ENCODE peak calls at places on chromosome 3, in seven cellular contexts. A, S, X, Z, C, E and V are unnamed samples.

GRCh38 chr3:30075514-30075913 is 530.9 kb upstream of the TGFBR2 start:
- DNase-seq in A (no peak), S (no peak), X (no peak), Z (no peak), C (no peak), E (no peak), V (peak)

GRCh38 chr3:13706451-13706850 is 157.5 kb downstream of the FBLN2 start:
- DNase-seq in A (peak), S (no peak), X (no peak), Z (peak), C (no peak), E (no peak), V (no peak)

GRCh38 chr3:17287006-17287689 is 402.4 kb downstream of the PLCL2 start:
- DNase-seq in A (no peak), S (no peak), X (peak), Z (no peak), C (no peak), E (no peak), V (no peak)

GRCh38 chr3:177905895-177906511 is 630.2 kb upstream of the KCNMB2 start:
- DNase-seq in A (no peak), S (no peak), X (peak), Z (no peak), C (no peak), E (no peak), V (no peak)

GRCh38 chr3:15377961-15378791 is 45.8 kb upstream of the SH3BP5 start:
- DNase-seq in A (peak), S (peak), X (peak), Z (peak), C (peak), E (peak), V (peak)

GRCh38 chr3:81793410-81793809 is 32.0 kb upstream of the GBE1 start:
- DNase-seq in A (no peak), S (no peak), X (no peak), Z (no peak), C (no peak), E (no peak), V (no peak)

GRCh38 chr3:99747915-99748314 is 69.7 kb upstream of the CMSS1 start:
- DNase-seq in A (no peak), S (no peak), X (peak), Z (no peak), C (no peak), E (no peak), V (peak)

GRCh38 chr3:99877180-99877579 is 59.5 kb downstream of the CMSS1 start:
- DNase-seq in A (no peak), S (no peak), X (no peak), Z (no peak), C (no peak), E (no peak), V (no peak)

GRCh38 chr3:43442872-43443395 is 156.6 kb downstream of the SNRK start:
- DNase-seq in A (no peak), S (no peak), X (no peak), Z (no peak), C (no peak), E (no peak), V (no peak)

GRCh38 chr3:5330152-5330810 is 142.8 kb downstream of the EDEM1 start:
- DNase-seq in A (no peak), S (no peak), X (no peak), Z (peak), C (no peak), E (no peak), V (peak)

GRCh38 chr3:37739579-37740290 is 121.9 kb upstream of the CTDSPL start:
- DNase-seq in A (no peak), S (no peak), X (no peak), Z (no peak), C (no peak), E (no peak), V (no peak)

GRCh38 chr3:100602506-100603444 is 6.6 kb upstream of the ADGRG7 start:
- DNase-seq in A (no peak), S (peak), X (peak), Z (no peak), C (no peak), E (no peak), V (peak)

GRCh38 chr3:45103753-45104714 is 42.1 kb downstream of the CDCP1 start:
- DNase-seq in A (no peak), S (no peak), X (no peak), Z (no peak), C (no peak), E (no peak), V (no peak)

GRCh38 chr3:195859061-195859845 is 47.5 kb upstream of the MUC4 start:
- DNase-seq in A (peak), S (peak), X (peak), Z (no peak), C (peak), E (peak), V (peak)

GRCh38 chr3:12875857-12876451 is 34.6 kb upstream of the RPL32 start:
- DNase-seq in A (no peak), S (no peak), X (peak), Z (no peak), C (no peak), E (peak), V (no peak)

GRCh38 chr3:123244128-123244527 is 42.4 kb downstream of the SEC22A start:
- DNase-seq in A (no peak), S (no peak), X (no peak), Z (no peak), C (no peak), E (no peak), V (peak)

GRCh38 chr3:27681249-27681748 is 40.8 kb downstream of the EOMES start:
- DNase-seq in A (no peak), S (peak), X (peak), Z (no peak), C (peak), E (no peak), V (peak)

GRCh38 chr3:125602752-125603649 is 7.7 kb upstream of the OSBPL11 start:
- DNase-seq in A (no peak), S (no peak), X (peak), Z (peak), C (no peak), E (no peak), V (peak)

GRCh38 chr3:185914911-185915629 is 22.7 kb downstream of the TRA2B start:
- DNase-seq in A (no peak), S (no peak), X (no peak), Z (no peak), C (no peak), E (no peak), V (no peak)

GRCh38 chr3:191959876-191960418 is 499.0 kb downstream of the PYDC2 start:
- DNase-seq in A (no peak), S (no peak), X (no peak), Z (no peak), C (no peak), E (no peak), V (no peak)

GRCh38 chr3:141605883-141606282 is 119.1 kb downstream of the RASA2 start:
- DNase-seq in A (no peak), S (no peak), X (no peak), Z (no peak), C (no peak), E (no peak), V (no peak)

GRCh38 chr3:45503904-45504651 is 90.5 kb upstream of the LIMD1 start:
- DNase-seq in A (no peak), S (no peak), X (no peak), Z (no peak), C (no peak), E (no peak), V (no peak)

GRCh38 chr3:157477441-157477840 is 25.8 kb downstream of the VEPH1 start:
- DNase-seq in A (no peak), S (no peak), X (no peak), Z (no peak), C (no peak), E (no peak), V (no peak)

GRCh38 chr3:30934208-30934550 is 39.7 kb upstream of the GADL1 start:
- DNase-seq in A (no peak), S (peak), X (peak), Z (no peak), C (no peak), E (no peak), V (peak)

GRCh38 chr3:2921903-2922302 is 188.3 kb downstream of the IL5RA start:
- DNase-seq in A (no peak), S (peak), X (peak), Z (no peak), C (no peak), E (no peak), V (peak)

GRCh38 chr3:110381992-110382391 is 689.6 kb upstream of the NECTIN3 start:
- DNase-seq in A (no peak), S (no peak), X (no peak), Z (no peak), C (no peak), E (no peak), V (no peak)

GRCh38 chr3:10226293-10226692 is 22.0 kb upstream of the TATDN2 start:
- DNase-seq in A (no peak), S (no peak), X (no peak), Z (no peak), C (no peak), E (no peak), V (no peak)

DNA sequence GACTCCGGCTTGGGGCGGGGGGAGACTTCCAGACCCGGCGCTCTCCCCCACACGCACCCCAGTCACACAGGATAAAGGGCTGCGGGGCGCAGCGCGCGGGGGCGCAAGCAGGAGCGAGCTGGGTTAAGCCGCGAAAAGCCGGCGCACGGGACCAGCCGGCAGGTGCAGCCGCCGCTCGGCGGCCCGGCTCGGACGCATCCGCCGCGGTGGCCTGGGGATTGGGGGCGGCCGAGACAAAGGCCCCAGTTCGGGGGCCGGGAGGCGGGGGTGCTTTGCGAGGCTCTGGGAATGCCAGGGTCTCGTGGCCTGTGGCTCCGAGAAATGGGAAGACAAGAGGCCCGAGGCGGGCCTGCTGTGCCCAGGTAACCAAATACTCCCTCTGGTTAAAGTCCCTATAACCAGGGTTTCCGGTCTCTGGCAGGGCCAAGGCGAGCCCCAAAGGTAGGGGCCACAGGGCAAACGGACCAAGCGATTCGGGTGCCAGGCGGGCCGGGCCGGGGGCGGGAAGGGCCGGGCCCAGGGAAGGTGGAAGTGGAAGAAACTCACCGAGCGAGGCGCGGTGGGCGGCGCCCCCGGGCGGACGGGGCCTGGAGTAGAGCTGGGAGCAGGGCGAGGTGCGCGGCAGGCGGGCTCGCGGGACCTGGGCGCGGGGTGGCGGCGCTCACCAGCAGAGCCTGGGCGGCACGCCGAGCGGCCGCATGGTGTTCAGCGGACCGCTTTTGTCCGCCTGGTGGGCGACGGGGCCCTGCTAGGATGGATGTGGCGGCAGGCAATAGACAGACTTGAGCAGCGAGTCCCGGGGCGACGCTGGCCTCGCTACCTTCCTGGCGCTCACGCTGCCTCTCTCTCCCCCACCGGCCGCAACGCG is at the start of gene GATA2:
- DNase-seq in A (peak), S (no peak), X (no peak), Z (peak), C (no peak), E (peak), V (no peak)
- TF ChIP-seq CTCF in A (no peak), S (no peak), X (no peak), Z (no peak), C (no peak), E (no peak), V (no peak)

GRCh38 chr3:120423432-120423831 is 27.4 kb downstream of the FSTL1 start:
- DNase-seq in A (no peak), S (no peak), X (no peak), Z (no peak), C (no peak), E (no peak), V (no peak)

GRCh38 chr3:120425196-120425595 is 25.6 kb downstream of the FSTL1 start:
- DNase-seq in A (no peak), S (no peak), X (no peak), Z (no peak), C (no peak), E (no peak), V (no peak)

GRCh38 chr3:120424506-120424905 is 26.3 kb downstream of the FSTL1 start:
- DNase-seq in A (no peak), S (no peak), X (no peak), Z (no peak), C (no peak), E (no peak), V (no peak)

GRCh38 chr3:120427201-120427600 is 23.6 kb downstream of the FSTL1 start:
- DNase-seq in A (no peak), S (no peak), X (no peak), Z (no peak), C (no peak), E (no peak), V (no peak)

DNA sequence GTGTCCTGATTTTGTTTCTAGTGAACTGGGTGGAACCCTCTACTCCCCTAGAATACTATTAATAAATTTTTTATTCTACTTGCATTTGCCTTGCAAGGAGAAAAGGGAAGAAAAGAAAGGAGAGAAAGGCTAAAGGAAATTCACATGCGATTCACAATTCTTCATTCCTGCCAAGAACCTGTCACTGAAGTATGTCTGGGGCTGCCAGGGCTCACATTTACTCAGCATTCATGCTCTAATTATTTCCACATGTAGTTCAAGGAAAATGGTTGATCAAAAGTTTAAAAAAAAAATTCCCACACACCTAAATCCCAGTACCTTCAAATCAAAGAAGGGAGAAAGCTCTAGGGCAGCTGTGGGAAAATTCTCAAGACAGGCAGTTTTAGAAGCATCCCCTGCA is 24.9 kb downstream of the FSTL1 start:
- DNase-seq in A (peak), S (no peak), X (peak), Z (no peak), C (no peak), E (no peak), V (no peak)
- H3K4me3 ChIP-seq in A (no peak), S (no peak), X (no peak), Z (no peak), C (no peak), E (no peak), V (no peak)

GRCh38 chr3:143170043-143170442 is 50.5 kb downstream of the CHST2 start:
- DNase-seq in A (no peak), S (no peak), X (no peak), Z (no peak), C (no peak), E (no peak), V (no peak)

GRCh38 chr3:143170676-143171075 is 51.1 kb downstream of the CHST2 start:
- DNase-seq in A (no peak), S (no peak), X (peak), Z (no peak), C (no peak), E (no peak), V (peak)

GRCh38 chr3:143172313-143173054 is 52.9 kb downstream of the CHST2 start:
- DNase-seq in A (no peak), S (no peak), X (no peak), Z (no peak), C (no peak), E (no peak), V (no peak)

GRCh38 chr3:143171656-143172055 is 52.1 kb downstream of the CHST2 start:
- DNase-seq in A (no peak), S (no peak), X (peak), Z (no peak), C (no peak), E (no peak), V (no peak)

DNA sequence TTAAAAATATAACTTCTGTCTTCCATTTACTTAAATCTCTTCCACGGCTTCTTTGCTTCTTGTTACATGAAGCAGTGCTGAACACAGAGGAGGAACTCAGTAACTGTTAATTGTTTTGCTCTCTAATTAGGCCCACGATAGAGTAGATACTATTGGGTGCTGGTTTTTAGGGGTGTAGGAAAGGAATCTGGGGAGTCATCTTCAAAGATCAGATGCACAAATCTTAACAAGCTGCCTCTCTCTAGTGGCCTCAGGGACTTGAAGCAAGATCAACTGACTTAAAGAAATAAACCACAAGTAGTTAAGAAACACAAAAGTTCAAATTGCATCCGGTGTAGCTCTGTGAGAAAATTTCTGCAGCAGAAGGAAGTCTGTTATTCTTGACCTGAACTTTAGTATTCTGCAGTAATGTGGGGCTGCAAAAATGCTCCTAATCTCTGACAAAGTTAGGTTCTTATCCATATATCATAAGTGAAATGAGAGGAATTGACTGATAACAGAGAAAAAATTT is 51.6 kb downstream of the CHST2 start:
- DNase-seq in A (no peak), S (peak), X (peak), Z (no peak), C (no peak), E (no peak), V (no peak)
- TF ChIP-seq CTCF in A (no peak), S (no peak), X (no peak), Z (no peak), C (no peak), E (no peak), V (no peak)

GRCh38 chr3:134409041-134409440 is 34.8 kb upstream of the AMOTL2 start:
- DNase-seq in A (no peak), S (no peak), X (no peak), Z (no peak), C (no peak), E (no peak), V (no peak)

GRCh38 chr3:134406331-134407246 is 32.3 kb upstream of the AMOTL2 start:
- DNase-seq in A (no peak), S (no peak), X (peak), Z (no peak), C (no peak), E (peak), V (no peak)

GRCh38 chr3:134404366-134404885 is 30.2 kb upstream of the AMOTL2 start:
- DNase-seq in A (no peak), S (no peak), X (no peak), Z (no peak), C (no peak), E (no peak), V (no peak)

GRCh38 chr3:134407247-134407640 is 33.0 kb upstream of the AMOTL2 start:
- DNase-seq in A (no peak), S (no peak), X (peak), Z (no peak), C (no peak), E (no peak), V (no peak)
- H3K4me3 ChIP-seq in A (peak), S (no peak), X (peak), Z (no peak), C (no peak), E (no peak), V (no peak)